ENCODE peak calls at places on chromosomes 12 and 14, in six cellular contexts. One of them, this sample, is unnamed.
A peak's percentile ranks its signal among the peaks of the same experiment; 100 is the strongest.

GRCh38 chr14:81384900-81385299 is 15.2 kb downstream of the STON2 start:
- DNase-seq in CD8-positive, alpha-beta T cell: no peak
- DNase-seq in cardiac muscle cell: no peak
- DNase-seq in CD4-positive, alpha-beta T cell: no peak
- DNase-seq in astrocyte of the spinal cord: peak; percentile 84
- DNase-seq in psoas muscle: no peak
- DNase-seq in this sample: no peak

GRCh38 chr12:68349921-68350606 is 17.9 kb upstream of the MDM1 start:
- DNase-seq in CD8-positive, alpha-beta T cell: no peak
- DNase-seq in cardiac muscle cell: no peak
- DNase-seq in CD4-positive, alpha-beta T cell: no peak
- DNase-seq in astrocyte of the spinal cord: no peak
- DNase-seq in psoas muscle: no peak
- DNase-seq in this sample: no peak

GRCh38 chr12:50079771-50080170 is 5.4 kb upstream of the SMARCD1 start:
- DNase-seq in CD8-positive, alpha-beta T cell: no peak
- DNase-seq in cardiac muscle cell: no peak
- DNase-seq in CD4-positive, alpha-beta T cell: no peak
- DNase-seq in astrocyte of the spinal cord: no peak
- DNase-seq in psoas muscle: no peak
- DNase-seq in this sample: no peak

GRCh38 chr14:64114166-64114565 is 180.0 kb downstream of the ESR2 start:
- DNase-seq in CD8-positive, alpha-beta T cell: no peak
- DNase-seq in cardiac muscle cell: no peak
- DNase-seq in CD4-positive, alpha-beta T cell: no peak
- DNase-seq in astrocyte of the spinal cord: no peak
- DNase-seq in psoas muscle: peak; percentile 81
- DNase-seq in this sample: no peak

GRCh38 chr12:116892318-116892717 is 11.1 kb upstream of the HRK start:
- DNase-seq in CD8-positive, alpha-beta T cell: no peak
- DNase-seq in cardiac muscle cell: no peak
- DNase-seq in CD4-positive, alpha-beta T cell: no peak
- DNase-seq in astrocyte of the spinal cord: no peak
- DNase-seq in psoas muscle: no peak
- DNase-seq in this sample: no peak

GRCh38 chr12:132116709-132117557 is 27.2 kb downstream of the DDX51 start:
- DNase-seq in CD8-positive, alpha-beta T cell: no peak
- DNase-seq in cardiac muscle cell: no peak
- DNase-seq in CD4-positive, alpha-beta T cell: no peak
- DNase-seq in astrocyte of the spinal cord: no peak
- DNase-seq in psoas muscle: no peak
- DNase-seq in this sample: no peak

GRCh38 chr12:67018105-67018504 is 251.1 kb upstream of the CAND1 start:
- DNase-seq in CD8-positive, alpha-beta T cell: no peak
- DNase-seq in cardiac muscle cell: no peak
- DNase-seq in CD4-positive, alpha-beta T cell: no peak
- DNase-seq in astrocyte of the spinal cord: no peak
- DNase-seq in psoas muscle: no peak
- DNase-seq in this sample: no peak

GRCh38 chr14:104102282-104102914 is 16.9 kb downstream of the ASPG start:
- DNase-seq in CD8-positive, alpha-beta T cell: no peak
- DNase-seq in cardiac muscle cell: no peak
- DNase-seq in CD4-positive, alpha-beta T cell: no peak
- DNase-seq in astrocyte of the spinal cord: no peak
- DNase-seq in psoas muscle: peak; percentile 35
- DNase-seq in this sample: no peak

GRCh38 chr12:95605875-95606274 is 54.6 kb upstream of the USP44 start:
- DNase-seq in CD8-positive, alpha-beta T cell: no peak
- DNase-seq in cardiac muscle cell: no peak
- DNase-seq in CD4-positive, alpha-beta T cell: no peak
- DNase-seq in astrocyte of the spinal cord: peak; percentile 25
- DNase-seq in psoas muscle: no peak
- DNase-seq in this sample: no peak

GRCh38 chr14:69318901-69319475 is 59.0 kb downstream of the GALNT16 start:
- DNase-seq in CD8-positive, alpha-beta T cell: no peak
- DNase-seq in cardiac muscle cell: no peak
- DNase-seq in CD4-positive, alpha-beta T cell: no peak
- DNase-seq in astrocyte of the spinal cord: no peak
- DNase-seq in psoas muscle: no peak
- DNase-seq in this sample: no peak

GRCh38 chr12:64392221-64392620 is 1.7 kb upstream of the C12orf56 start:
- DNase-seq in CD8-positive, alpha-beta T cell: no peak
- DNase-seq in cardiac muscle cell: peak; percentile 51
- DNase-seq in CD4-positive, alpha-beta T cell: no peak
- DNase-seq in astrocyte of the spinal cord: peak; percentile 59
- DNase-seq in psoas muscle: no peak
- DNase-seq in this sample: peak; percentile 61

GRCh38 chr12:112167728-112168525 is 42.6 kb downstream of the TRAFD1 start:
- DNase-seq in CD8-positive, alpha-beta T cell: no peak
- DNase-seq in cardiac muscle cell: no peak
- DNase-seq in CD4-positive, alpha-beta T cell: no peak
- DNase-seq in astrocyte of the spinal cord: no peak
- DNase-seq in psoas muscle: no peak
- DNase-seq in this sample: no peak

GRCh38 chr12:4819654-4820053 is 90.1 kb upstream of the KCNA1 start:
- DNase-seq in CD8-positive, alpha-beta T cell: no peak
- DNase-seq in cardiac muscle cell: no peak
- DNase-seq in CD4-positive, alpha-beta T cell: no peak
- DNase-seq in astrocyte of the spinal cord: no peak
- DNase-seq in psoas muscle: no peak
- DNase-seq in this sample: peak; percentile 64

GRCh38 chr12:1078002-1078401 is 87.0 kb downstream of the ERC1 start:
- DNase-seq in CD8-positive, alpha-beta T cell: no peak
- DNase-seq in cardiac muscle cell: no peak
- DNase-seq in CD4-positive, alpha-beta T cell: no peak
- DNase-seq in astrocyte of the spinal cord: no peak
- DNase-seq in psoas muscle: no peak
- DNase-seq in this sample: no peak

GRCh38 chr12:94200069-94200468 is 51.7 kb downstream of the PLXNC1 start:
- DNase-seq in CD8-positive, alpha-beta T cell: no peak
- DNase-seq in cardiac muscle cell: no peak
- DNase-seq in CD4-positive, alpha-beta T cell: no peak
- DNase-seq in astrocyte of the spinal cord: no peak
- DNase-seq in psoas muscle: no peak
- DNase-seq in this sample: no peak

GRCh38 chr14:24324024-24324423 is 10.8 kb downstream of the ADCY4 start:
- DNase-seq in CD8-positive, alpha-beta T cell: no peak
- DNase-seq in cardiac muscle cell: no peak
- DNase-seq in CD4-positive, alpha-beta T cell: no peak
- DNase-seq in astrocyte of the spinal cord: no peak
- DNase-seq in psoas muscle: peak; percentile 47
- DNase-seq in this sample: no peak

GRCh38 chr12:104410326-104410725 is 46.4 kb upstream of the CHST11 start:
- DNase-seq in CD8-positive, alpha-beta T cell: no peak
- DNase-seq in cardiac muscle cell: no peak
- DNase-seq in CD4-positive, alpha-beta T cell: no peak
- DNase-seq in astrocyte of the spinal cord: no peak
- DNase-seq in psoas muscle: no peak
- DNase-seq in this sample: no peak

GRCh38 chr12:108214046-108214445 is 85.0 kb downstream of the WSCD2 start:
- DNase-seq in CD8-positive, alpha-beta T cell: no peak
- DNase-seq in cardiac muscle cell: no peak
- DNase-seq in CD4-positive, alpha-beta T cell: no peak
- DNase-seq in astrocyte of the spinal cord: no peak
- DNase-seq in psoas muscle: no peak
- DNase-seq in this sample: no peak

GRCh38 chr12:108214486-108214885 is 85.4 kb downstream of the WSCD2 start:
- DNase-seq in CD8-positive, alpha-beta T cell: no peak
- DNase-seq in cardiac muscle cell: peak; percentile 82
- DNase-seq in CD4-positive, alpha-beta T cell: no peak
- DNase-seq in astrocyte of the spinal cord: peak; percentile 9
- DNase-seq in psoas muscle: no peak
- DNase-seq in this sample: peak; percentile 57

GRCh38 chr12:108215458-108215857 is 86.4 kb downstream of the WSCD2 start:
- DNase-seq in CD8-positive, alpha-beta T cell: no peak
- DNase-seq in cardiac muscle cell: no peak
- DNase-seq in CD4-positive, alpha-beta T cell: no peak
- DNase-seq in astrocyte of the spinal cord: no peak
- DNase-seq in psoas muscle: no peak
- DNase-seq in this sample: no peak

GRCh38 chr12:108218911-108219310 is 89.8 kb downstream of the WSCD2 start:
- DNase-seq in CD8-positive, alpha-beta T cell: no peak
- DNase-seq in cardiac muscle cell: no peak
- DNase-seq in CD4-positive, alpha-beta T cell: no peak
- DNase-seq in astrocyte of the spinal cord: no peak
- DNase-seq in psoas muscle: no peak
- DNase-seq in this sample: no peak
- TF ChIP-seq CTCF in CD8-positive, alpha-beta T cell: no peak
- TF ChIP-seq CTCF in cardiac muscle cell: no peak
- TF ChIP-seq CTCF in CD4-positive, alpha-beta T cell: no peak
- TF ChIP-seq CTCF in astrocyte of the spinal cord: no peak
- TF ChIP-seq CTCF in psoas muscle: no peak
- TF ChIP-seq CTCF in this sample: no peak

GRCh38 chr12:127773520-127773919 is 493.4 kb upstream of the TMEM132C start:
- DNase-seq in CD8-positive, alpha-beta T cell: no peak
- DNase-seq in cardiac muscle cell: peak; percentile 18
- DNase-seq in CD4-positive, alpha-beta T cell: no peak
- DNase-seq in astrocyte of the spinal cord: no peak
- DNase-seq in psoas muscle: no peak
- DNase-seq in this sample: no peak
- TF ChIP-seq CTCF in CD8-positive, alpha-beta T cell: no peak
- TF ChIP-seq CTCF in cardiac muscle cell: no peak
- TF ChIP-seq CTCF in CD4-positive, alpha-beta T cell: no peak
- TF ChIP-seq CTCF in astrocyte of the spinal cord: peak; percentile 11
- TF ChIP-seq CTCF in psoas muscle: no peak
- TF ChIP-seq CTCF in this sample: no peak

DNA sequence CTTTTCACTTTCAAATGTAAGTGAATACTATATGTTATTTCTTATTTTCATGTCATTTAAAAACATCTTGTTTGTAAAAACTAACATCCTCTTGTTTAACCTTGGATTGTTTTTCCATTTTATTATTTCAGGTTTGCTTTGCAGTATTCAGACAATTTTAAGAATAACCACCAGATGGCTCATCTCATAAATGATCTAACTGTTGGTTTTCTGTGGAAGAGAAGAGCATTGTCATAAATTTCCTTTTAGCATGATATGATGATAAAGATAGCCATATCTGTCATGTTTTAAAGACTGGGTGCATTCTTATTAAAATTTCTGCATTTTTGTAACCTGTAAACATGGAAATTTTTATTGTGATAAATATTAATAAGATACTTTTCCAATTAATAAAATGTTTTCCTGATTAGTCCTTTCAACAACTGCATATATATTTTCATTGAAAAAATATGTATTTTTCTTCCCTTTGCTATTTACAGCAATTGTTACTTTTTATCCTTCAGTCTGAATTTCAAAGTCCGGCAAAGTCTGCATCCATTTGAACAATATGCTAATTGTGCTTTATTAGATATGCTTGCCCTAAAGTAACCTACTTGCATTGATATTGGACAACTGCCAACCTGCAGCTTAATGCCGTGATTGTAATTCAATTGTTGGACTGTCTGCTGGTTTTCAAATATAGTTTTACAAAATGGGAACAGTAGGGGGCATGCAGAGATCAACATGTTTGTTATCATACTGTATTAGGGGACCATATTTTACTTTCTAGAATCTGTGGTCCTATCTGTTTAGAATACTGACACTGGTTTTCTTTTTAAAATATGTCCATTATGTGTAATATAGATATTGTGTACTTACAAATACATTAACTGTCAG is 163.4 kb downstream of the GARIN6 start:
- DNase-seq in CD8-positive, alpha-beta T cell: no peak
- DNase-seq in cardiac muscle cell: no peak
- DNase-seq in CD4-positive, alpha-beta T cell: no peak
- DNase-seq in astrocyte of the spinal cord: peak; percentile 24
- DNase-seq in psoas muscle: no peak
- DNase-seq in this sample: no peak
- TF ChIP-seq CTCF in CD8-positive, alpha-beta T cell: no peak
- TF ChIP-seq CTCF in cardiac muscle cell: peak; percentile 35
- TF ChIP-seq CTCF in CD4-positive, alpha-beta T cell: no peak
- TF ChIP-seq CTCF in astrocyte of the spinal cord: peak; percentile 31
- TF ChIP-seq CTCF in psoas muscle: peak; percentile 36
- TF ChIP-seq CTCF in this sample: peak; percentile 35

GRCh38 chr12:110616471-110617115 is 2.7 kb downstream of the TCTN1 start:
- DNase-seq in CD8-positive, alpha-beta T cell: no peak
- DNase-seq in cardiac muscle cell: no peak
- DNase-seq in CD4-positive, alpha-beta T cell: no peak
- DNase-seq in astrocyte of the spinal cord: no peak
- DNase-seq in psoas muscle: no peak
- DNase-seq in this sample: no peak

GRCh38 chr12:110619534-110619953 is 5.6 kb downstream of the TCTN1 start:
- DNase-seq in CD8-positive, alpha-beta T cell: peak; percentile 34
- DNase-seq in cardiac muscle cell: no peak
- DNase-seq in CD4-positive, alpha-beta T cell: no peak
- DNase-seq in astrocyte of the spinal cord: no peak
- DNase-seq in psoas muscle: no peak
- DNase-seq in this sample: peak; percentile 50

GRCh38 chr12:110615171-110615570 is 1.2 kb downstream of the TCTN1 start:
- DNase-seq in CD8-positive, alpha-beta T cell: no peak
- DNase-seq in cardiac muscle cell: no peak
- DNase-seq in CD4-positive, alpha-beta T cell: no peak
- DNase-seq in astrocyte of the spinal cord: no peak
- DNase-seq in psoas muscle: no peak
- DNase-seq in this sample: peak; percentile 45

GRCh38 chr12:110613771-110614684 is at the start of gene TCTN1:
- DNase-seq in CD8-positive, alpha-beta T cell: peak; percentile 95
- DNase-seq in cardiac muscle cell: peak; percentile 97
- DNase-seq in CD4-positive, alpha-beta T cell: peak; percentile 95
- DNase-seq in astrocyte of the spinal cord: peak; percentile 94
- DNase-seq in psoas muscle: peak; percentile 98
- DNase-seq in this sample: peak; percentile 94
- TF ChIP-seq CTCF in CD8-positive, alpha-beta T cell: no peak
- TF ChIP-seq CTCF in cardiac muscle cell: no peak
- TF ChIP-seq CTCF in CD4-positive, alpha-beta T cell: no peak
- TF ChIP-seq CTCF in astrocyte of the spinal cord: no peak
- TF ChIP-seq CTCF in psoas muscle: no peak
- TF ChIP-seq CTCF in this sample: no peak

DNA sequence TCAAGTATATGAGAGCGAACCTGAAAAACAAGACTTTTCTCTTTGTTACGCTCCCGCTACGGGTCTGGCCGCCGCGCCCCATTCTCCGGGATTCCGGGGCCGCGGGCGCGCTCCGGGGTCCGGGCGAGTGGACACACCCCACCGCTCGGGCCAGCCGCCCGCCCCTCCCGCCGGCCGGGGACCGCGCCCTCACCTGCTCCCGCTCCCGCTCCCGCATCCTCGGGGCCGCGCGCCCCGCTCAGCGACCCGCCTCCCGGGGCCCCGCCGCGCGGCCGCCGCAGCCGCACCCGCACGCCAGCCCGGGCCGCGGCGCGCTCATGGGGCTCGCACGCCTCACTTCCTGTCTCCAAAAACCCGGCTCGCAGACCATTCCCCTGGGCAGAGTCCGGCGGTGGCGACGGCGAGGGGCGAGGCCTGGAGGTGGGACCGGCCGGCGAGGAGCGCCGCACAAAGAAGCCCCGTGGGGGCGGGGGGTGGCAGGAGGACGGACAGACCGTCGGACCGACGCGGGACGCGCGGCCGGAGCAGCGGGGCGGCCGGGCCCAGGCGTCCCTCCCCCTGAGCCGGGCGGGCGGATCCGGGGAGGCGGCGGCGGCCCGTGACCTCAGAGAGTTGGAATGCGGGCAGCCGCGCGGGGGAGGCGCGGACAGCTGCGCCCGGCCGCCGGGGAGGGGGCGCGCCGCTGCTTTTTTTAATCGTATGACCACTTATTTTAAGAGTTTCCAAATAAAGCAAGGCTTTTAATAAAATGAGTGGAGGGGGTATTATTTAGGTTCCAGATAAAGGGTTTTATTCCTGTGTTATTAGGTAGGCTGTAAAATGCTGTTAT is at the start of gene PTPN21:
- DNase-seq in CD8-positive, alpha-beta T cell: no peak
- DNase-seq in cardiac muscle cell: peak; percentile 86
- DNase-seq in CD4-positive, alpha-beta T cell: no peak
- DNase-seq in astrocyte of the spinal cord: peak; percentile 73
- DNase-seq in psoas muscle: peak; percentile 89
- DNase-seq in this sample: peak; percentile 67
- TF ChIP-seq CTCF in CD8-positive, alpha-beta T cell: no peak
- TF ChIP-seq CTCF in cardiac muscle cell: no peak
- TF ChIP-seq CTCF in CD4-positive, alpha-beta T cell: no peak
- TF ChIP-seq CTCF in astrocyte of the spinal cord: no peak
- TF ChIP-seq CTCF in psoas muscle: no peak
- TF ChIP-seq CTCF in this sample: no peak